ENCODE peak calls at places on chromosomes 1 and 21, in six cellular contexts. X, A, B, U, Z and M are unnamed samples.

GRCh38 chr1:183241446-183241845 is 55.4 kb downstream of the LAMC2 start:
- DNase-seq in U (no peak), Z (no peak), X (no peak), A (no peak), B (no peak), M (no peak)

GRCh38 chr1:221543529-221544120 is 198.3 kb downstream of the DUSP10 start:
- DNase-seq in A (no peak), Z (no peak), X (no peak), U (peak), B (peak), M (peak)

GRCh38 chr1:215704089-215704860 is 137.2 kb downstream of the KCTD3 start:
- DNase-seq in X (no peak), U (no peak), A (no peak), Z (no peak), B (no peak), M (no peak)

GRCh38 chr1:154170547-154171221 is 15.8 kb upstream of the NUP210L start:
- DNase-seq in A (no peak), B (no peak), X (no peak), U (no peak), Z (no peak), M (no peak)

GRCh38 chr1:23211955-23212354 is 5.3 kb downstream of the HTR1D start:
- DNase-seq in Z (no peak), A (no peak), X (no peak), B (no peak), U (no peak), M (no peak)

GRCh38 chr21:44804762-44805161 is 3.1 kb upstream of the UBE2G2 start:
- DNase-seq in U (peak), X (no peak), Z (no peak), A (no peak), B (no peak), M (no peak)

GRCh38 chr1:182601416-182601786 is 2.8 kb downstream of the RGS16 start:
- DNase-seq in B (peak), A (no peak), U (peak), Z (peak), X (peak), M (peak)

GRCh38 chr1:88557044-88557443 is 127.0 kb upstream of the PKN2 start:
- DNase-seq in A (no peak), B (no peak), X (no peak), U (no peak), Z (no peak), M (no peak)

GRCh38 chr1:47843059-47843458 is 154.1 kb downstream of the TRABD2B start:
- DNase-seq in X (no peak), Z (no peak), B (no peak), U (no peak), A (no peak), M (no peak)

GRCh38 chr1:229625893-229626831 is at the start of the genes TAF5L and URB2:
- DNase-seq in A (no peak), U (peak), Z (peak), B (peak), X (peak), M (peak)

GRCh38 chr1:204837440-204838084 is 33.1 kb upstream of the NFASC start:
- DNase-seq in A (no peak), B (peak), U (no peak), Z (peak), X (no peak), M (peak)

GRCh38 chr1:111214884-111215283 is 12.6 kb upstream of the CHI3L2 start:
- DNase-seq in B (no peak), X (no peak), Z (no peak), U (no peak), A (no peak), M (no peak)

GRCh38 chr1:18599096-18599495 is 31.6 kb upstream of the PAX7 start:
- DNase-seq in B (no peak), A (no peak), X (no peak), U (peak), Z (no peak), M (no peak)

GRCh38 chr1:192918259-192918658 is 109.4 kb downstream of the RGS2 start:
- DNase-seq in U (no peak), Z (no peak), A (no peak), B (no peak), X (no peak), M (no peak)

GRCh38 chr1:182404764-182405163 is 4.3 kb upstream of the TEDDM1 start:
- DNase-seq in X (no peak), Z (no peak), U (peak), B (no peak), A (no peak), M (no peak)

GRCh38 chr1:154961207-154961496 is 430 bp downstream of the PYGO2 start:
- DNase-seq in X (peak), Z (no peak), A (no peak), B (no peak), U (no peak), M (no peak)

GRCh38 chr1:181324797-181325616 is 158.3 kb upstream of the CACNA1E start:
- DNase-seq in B (peak), A (no peak), U (no peak), Z (no peak), X (no peak), M (no peak)

GRCh38 chr1:204461331-204462228 is 33.0 kb downstream of the PIK3C2B start:
- DNase-seq in X (no peak), B (no peak), A (no peak), Z (no peak), U (no peak), M (no peak)

GRCh38 chr21:46001821-46002681 is 20.5 kb downstream of the COL6A1 start:
- DNase-seq in X (peak), B (no peak), A (no peak), U (peak), Z (peak), M (no peak)

GRCh38 chr1:113281550-113281949 is 108.8 kb upstream of the MAGI3 start:
- DNase-seq in B (no peak), X (no peak), Z (no peak), A (no peak), U (no peak), M (peak)

GRCh38 chr1:116874622-116875277 is 35.0 kb upstream of the PTGFRN start:
- DNase-seq in A (no peak), B (no peak), X (no peak), Z (no peak), U (no peak), M (no peak)

GRCh38 chr1:46183119-46183842 is 7.0 kb upstream of the P3R3URF start:
- DNase-seq in Z (peak), A (peak), B (peak), U (no peak), X (peak), M (peak)

GRCh38 chr1:44808063-44808937 is at the start of gene BTBD19:
- DNase-seq in B (peak), X (peak), U (peak), Z (peak), A (no peak), M (peak)
- H3K4me3 ChIP-seq in B (peak), X (no peak), U (peak), Z (no peak), A (peak), M (no peak)

DNA sequence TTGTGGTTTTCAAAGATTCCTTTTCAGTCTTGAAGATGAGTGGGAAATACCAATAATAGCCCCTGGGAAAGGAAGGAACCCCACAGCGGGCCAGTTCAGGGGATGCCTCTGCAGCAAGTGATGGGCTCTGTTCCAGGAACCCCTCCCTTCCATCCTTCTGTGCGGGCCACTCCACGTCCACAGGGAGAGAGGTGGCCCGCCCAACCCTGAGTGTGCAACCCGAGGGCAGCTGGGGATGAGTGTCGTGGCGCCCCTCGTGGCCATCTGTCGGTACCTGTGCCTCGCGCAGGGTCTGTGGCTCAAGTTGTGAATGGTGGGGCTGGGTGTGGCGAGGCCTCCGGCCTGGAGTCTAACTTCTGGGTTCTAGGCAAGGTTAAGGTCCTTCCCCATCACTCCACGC is 65.6 kb downstream of the TLR5 start:
- DNase-seq in B (no peak), X (no peak), U (no peak), Z (no peak), A (no peak), M (no peak)
- TF ChIP-seq CTCF in B (no peak), X (no peak), U (no peak), Z (no peak), A (no peak), M (no peak)

GRCh38 chr1:107494061-107494460 is 353.2 kb downstream of the NTNG1 start:
- DNase-seq in B (no peak), X (no peak), Z (no peak), U (no peak), A (no peak), M (no peak)

GRCh38 chr1:107496002-107496401 is 355.2 kb downstream of the NTNG1 start:
- DNase-seq in U (no peak), Z (no peak), A (no peak), B (no peak), X (no peak), M (no peak)

GRCh38 chr1:107501081-107501605 is 360.3 kb downstream of the NTNG1 start:
- DNase-seq in Z (no peak), X (no peak), B (no peak), A (no peak), U (no peak), M (no peak)

DNA sequence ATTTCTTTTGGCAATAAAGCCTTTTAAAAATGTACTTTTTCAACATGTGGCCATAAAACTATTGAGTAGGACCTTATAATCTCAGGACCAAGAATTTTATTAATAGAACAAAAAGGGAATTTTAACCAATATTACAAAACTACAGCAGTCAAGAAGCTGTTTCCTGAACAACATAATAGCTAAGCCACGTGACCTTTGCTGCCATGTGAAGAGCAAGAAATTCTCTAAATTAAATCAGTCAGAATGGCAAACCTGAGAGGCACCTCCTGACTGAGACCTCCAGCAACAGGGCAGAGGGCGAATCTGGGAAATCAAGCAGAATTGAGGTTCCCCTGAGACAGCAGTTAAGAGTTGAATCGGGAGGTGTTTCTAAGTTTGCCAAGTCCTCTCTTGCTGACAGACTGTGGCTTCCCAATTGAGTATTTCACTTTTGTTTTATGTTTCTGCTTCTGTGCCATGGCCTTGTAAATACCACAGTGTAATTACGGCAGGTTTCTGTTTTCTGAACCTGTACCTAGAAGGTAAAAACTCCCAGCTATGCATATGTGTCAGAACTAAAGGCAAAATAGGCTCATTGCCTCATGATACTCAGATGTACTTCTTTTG is 358.4 kb downstream of the NTNG1 start:
- DNase-seq in A (no peak), U (no peak), Z (no peak), X (no peak), B (no peak), M (no peak)
- H3K27ac ChIP-seq in A (no peak), U (no peak), Z (no peak), X (no peak), B (no peak), M (no peak)

GRCh38 chr1:169474302-169474701 is 11.4 kb downstream of the SLC19A2 start:
- DNase-seq in X (no peak), B (no peak), Z (no peak), U (no peak), A (no peak), M (no peak)

GRCh38 chr1:169472759-169473158 is 13.0 kb downstream of the SLC19A2 start:
- DNase-seq in X (no peak), Z (no peak), U (no peak), B (no peak), A (no peak), M (no peak)

DNA sequence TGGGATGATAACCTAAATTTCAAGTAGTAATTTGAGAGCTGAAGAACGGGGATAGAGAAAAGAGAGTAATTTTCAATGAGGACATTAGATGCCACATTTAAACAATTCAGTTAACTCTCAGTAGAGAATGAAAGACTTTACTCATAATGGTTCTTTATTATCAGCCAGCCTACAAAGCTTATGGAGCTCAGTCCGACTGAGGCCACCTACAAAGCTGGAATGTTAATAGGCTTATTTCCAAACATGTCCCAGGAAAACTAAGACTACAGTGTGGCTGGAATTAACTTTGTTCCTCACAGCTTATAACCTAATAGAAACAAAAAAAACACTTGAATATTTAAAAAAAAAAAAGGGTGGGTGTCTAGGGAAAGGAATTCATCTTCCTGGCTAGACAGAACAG is 9.9 kb downstream of the SLC19A2 start:
- DNase-seq in Z (no peak), X (no peak), U (no peak), B (no peak), A (no peak), M (no peak)
- H3K4me3 ChIP-seq in Z (no peak), X (no peak), U (no peak), B (no peak), A (no peak), M (no peak)

GRCh38 chr1:25247829-25248754 is 838 bp upstream of the RSRP1 start:
- DNase-seq in Z (no peak), X (no peak), A (no peak), B (no peak), U (no peak), M (no peak)
- TF ChIP-seq CTCF in Z (no peak), X (no peak), A (no peak), B (no peak), U (peak), M (no peak)

GRCh38 chr1:168369655-168370054 is 89.0 kb downstream of the TBX19 start:
- DNase-seq in Z (no peak), A (no peak), X (no peak), B (no peak), U (no peak), M (no peak)

GRCh38 chr1:168372857-168373520 is 92.3 kb downstream of the TBX19 start:
- DNase-seq in U (no peak), X (no peak), Z (no peak), A (no peak), B (no peak), M (no peak)

GRCh38 chr1:168372307-168372706 is 91.6 kb downstream of the TBX19 start:
- DNase-seq in B (no peak), Z (no peak), U (no peak), X (no peak), A (no peak), M (no peak)

GRCh38 chr1:168373869-168374268 is 93.2 kb downstream of the TBX19 start:
- DNase-seq in B (no peak), Z (no peak), A (no peak), U (no peak), X (no peak), M (no peak)

GRCh38 chr1:168371477-168371876 is 90.8 kb downstream of the TBX19 start:
- DNase-seq in Z (no peak), A (no peak), B (no peak), U (no peak), X (no peak), M (no peak)
- H3K27ac ChIP-seq in Z (no peak), A (no peak), B (no peak), U (no peak), X (no peak), M (no peak)